ENCODE peak calls at places on chromosomes 5 and 9, in four cellular contexts. K, V, R and E are unnamed samples. For H3K4me1, the result is how much of the 10 kb centered on the place peaks cover.

GRCh38 chr9:106875548-106875947 is 12.6 kb downstream of the ZNF462 start:
- DNase-seq in K (no peak), V (no peak), R (no peak), E (no peak)

GRCh38 chr9:32723801-32724200 is 59.5 kb upstream of the TMEM215 start:
- DNase-seq in K (no peak), V (no peak), R (no peak), E (no peak)

GRCh38 chr9:95091574-95091970 is 225.9 kb downstream of the FANCC start:
- DNase-seq in K (no peak), V (no peak), R (no peak), E (no peak)

GRCh38 chr5:163509288-163510040 is 4.0 kb downstream of the MAT2B start:
- DNase-seq in K (no peak), V (peak), R (no peak), E (no peak)

GRCh38 chr9:137195525-137196220 is 4.9 kb downstream of the TPRN start:
- DNase-seq in K (no peak), V (no peak), R (no peak), E (no peak)

GRCh38 chr5:148414848-148415247 is 31.1 kb downstream of the FBXO38 start:
- DNase-seq in K (no peak), V (no peak), R (peak), E (no peak)

GRCh38 chr9:101387871-101388506 is 3.2 kb upstream of the BAAT start:
- DNase-seq in K (no peak), V (peak), R (no peak), E (no peak)

GRCh38 chr5:114332925-114333324 is 28.9 kb upstream of the KCNN2 start:
- DNase-seq in K (no peak), V (no peak), R (no peak), E (no peak)

GRCh38 chr9:106039151-106039935 is 345.0 kb downstream of the TMEM38B start:
- DNase-seq in K (no peak), V (no peak), R (no peak), E (no peak)

GRCh38 chr5:179246227-179246626 is 99.0 kb downstream of the ADAMTS2 start:
- DNase-seq in K (peak), V (peak), R (no peak), E (no peak)

GRCh38 chr5:53616939-53617549 is 56.6 kb downstream of the NDUFS4 start:
- DNase-seq in K (no peak), V (peak), R (no peak), E (no peak)

GRCh38 chr9:124559871-124560270 is 52.7 kb upstream of the NR5A1 start:
- DNase-seq in K (no peak), V (no peak), R (no peak), E (no peak)

GRCh38 chr5:116572375-116573278 is 2.0 kb downstream of the SEMA6A start:
- DNase-seq in K (no peak), V (peak), R (peak), E (peak)

GRCh38 chr5:142587354-142587965 is 98.4 kb downstream of the FGF1 start:
- DNase-seq in K (peak), V (peak), R (no peak), E (no peak)

GRCh38 chr9:97431549-97432143 is 19.8 kb downstream of the TDRD7 start:
- DNase-seq in K (no peak), V (no peak), R (no peak), E (no peak)

GRCh38 chr9:15155826-15156225 is 151.2 kb downstream of the TTC39B start:
- DNase-seq in K (no peak), V (no peak), R (peak), E (no peak)

GRCh38 chr5:172952034-172952511 is 7.2 kb upstream of the RPL26L1 start:
- DNase-seq in K (no peak), V (no peak), R (no peak), E (no peak)

GRCh38 chr9:108040783-108041182 is 551.2 kb upstream of the KLF4 start:
- DNase-seq in K (no peak), V (no peak), R (no peak), E (no peak)

GRCh38 chr9:136243631-136244030 is 2.0 kb downstream of the QSOX2 start:
- DNase-seq in K (no peak), V (no peak), R (no peak), E (no peak)

GRCh38 chr9:129280236-129281231 is 102.5 kb upstream of the IER5L start:
- DNase-seq in K (no peak), V (no peak), R (peak), E (no peak)

GRCh38 chr5:108481355-108481931 is 99.5 kb upstream of the FBXL17 start:
- DNase-seq in K (peak), V (peak), R (no peak), E (no peak)

GRCh38 chr5:139147743-139148079 is 50.5 kb downstream of the SIL1 start:
- DNase-seq in K (no peak), V (no peak), R (peak), E (peak)

GRCh38 chr5:86232246-86232645 is 385.5 kb upstream of the COX7C start:
- DNase-seq in K (no peak), V (no peak), R (no peak), E (peak)

GRCh38 chr9:84557751-84558150 is 111.8 kb upstream of the NTRK2 start:
- DNase-seq in K (no peak), V (no peak), R (no peak), E (no peak)

GRCh38 chr5:139273572-139274264 is 19.8 kb upstream of the MATR3 start:
- DNase-seq in K (peak), V (peak), R (peak), E (peak)

GRCh38 chr5:163889369-163889768 is 383.9 kb downstream of the MAT2B start:
- DNase-seq in K (no peak), V (no peak), R (no peak), E (no peak)

GRCh38 chr9:108813951-108814601 is 41.7 kb downstream of the ACTL7B start:
- DNase-seq in K (peak), V (peak), R (no peak), E (no peak)

GRCh38 chr9:109452761-109453160 is 45.3 kb downstream of the PTPN3 start:
- DNase-seq in K (no peak), V (no peak), R (no peak), E (no peak)

DNA sequence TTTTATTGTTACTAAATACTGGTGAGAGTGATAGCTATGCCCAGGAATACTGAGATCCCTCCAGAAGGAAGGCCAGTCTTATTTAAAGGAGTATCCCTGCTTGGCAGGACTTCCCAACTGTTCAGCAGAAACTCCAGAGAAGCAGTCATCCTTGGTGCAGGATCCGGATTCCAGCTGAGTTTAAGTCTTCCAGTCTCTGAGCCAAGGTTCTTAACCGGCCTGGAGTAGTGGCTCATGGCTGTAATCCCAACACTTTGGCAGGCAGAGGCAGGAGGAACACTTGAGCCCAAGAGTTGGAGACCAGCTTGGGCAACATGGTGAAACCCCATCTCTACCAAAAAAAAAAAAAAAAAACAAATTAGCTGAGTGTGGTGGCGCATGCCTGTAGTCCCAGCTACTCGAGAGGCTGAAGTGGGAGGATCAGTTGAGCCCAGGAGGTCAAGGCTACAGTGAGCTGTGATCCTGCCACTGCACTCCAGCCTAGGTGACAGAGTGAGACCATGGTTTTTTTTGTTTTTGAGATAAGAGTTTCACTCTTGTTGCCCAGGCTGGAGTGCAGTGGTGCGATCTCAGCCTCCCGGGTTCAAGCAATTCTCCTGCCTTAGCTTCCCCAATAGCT is 7.6 kb downstream of the NAIF1 start:
- DNase-seq in K (no peak), V (no peak), R (no peak), E (no peak)
- H3K4me1 ChIP-seq in K (under half), V (under half), R (under half), E (under half)

DNA sequence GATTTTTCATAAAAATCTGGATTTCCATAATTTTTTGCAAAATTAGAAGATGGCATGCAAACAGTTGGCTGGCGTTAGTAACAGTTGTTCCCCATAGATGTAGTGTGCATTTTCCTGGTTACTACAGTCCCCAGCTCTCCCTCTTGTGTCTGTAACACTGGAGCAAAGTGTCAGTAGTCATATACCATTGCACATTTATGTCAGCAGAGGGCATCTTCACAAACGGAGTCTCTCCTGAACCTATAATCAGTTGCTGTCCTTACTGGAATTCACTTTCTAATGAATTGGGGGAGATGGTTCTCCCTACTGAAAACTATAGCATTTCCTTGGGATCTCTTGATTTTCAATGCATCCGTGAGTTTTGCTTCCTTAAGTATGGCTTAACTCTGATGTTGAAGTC is 44.7 kb upstream of the DMAC1 start:
- DNase-seq in K (peak), V (peak), R (no peak), E (no peak)
- TF ChIP-seq CTCF in K (peak), V (peak), R (peak), E (no peak)

GRCh38 chr5:38803246-38803645 is 42.6 kb upstream of the OSMR start:
- DNase-seq in K (no peak), V (no peak), R (no peak), E (no peak)

GRCh38 chr5:38808666-38809343 is 37.0 kb upstream of the OSMR start:
- DNase-seq in K (peak), V (no peak), R (no peak), E (peak)

GRCh38 chr5:38802125-38802524 is 43.7 kb upstream of the OSMR start:
- DNase-seq in K (no peak), V (no peak), R (no peak), E (no peak)

GRCh38 chr5:38809388-38810359 is 36.1 kb upstream of the OSMR start:
- DNase-seq in K (peak), V (peak), R (peak), E (peak)

DNA sequence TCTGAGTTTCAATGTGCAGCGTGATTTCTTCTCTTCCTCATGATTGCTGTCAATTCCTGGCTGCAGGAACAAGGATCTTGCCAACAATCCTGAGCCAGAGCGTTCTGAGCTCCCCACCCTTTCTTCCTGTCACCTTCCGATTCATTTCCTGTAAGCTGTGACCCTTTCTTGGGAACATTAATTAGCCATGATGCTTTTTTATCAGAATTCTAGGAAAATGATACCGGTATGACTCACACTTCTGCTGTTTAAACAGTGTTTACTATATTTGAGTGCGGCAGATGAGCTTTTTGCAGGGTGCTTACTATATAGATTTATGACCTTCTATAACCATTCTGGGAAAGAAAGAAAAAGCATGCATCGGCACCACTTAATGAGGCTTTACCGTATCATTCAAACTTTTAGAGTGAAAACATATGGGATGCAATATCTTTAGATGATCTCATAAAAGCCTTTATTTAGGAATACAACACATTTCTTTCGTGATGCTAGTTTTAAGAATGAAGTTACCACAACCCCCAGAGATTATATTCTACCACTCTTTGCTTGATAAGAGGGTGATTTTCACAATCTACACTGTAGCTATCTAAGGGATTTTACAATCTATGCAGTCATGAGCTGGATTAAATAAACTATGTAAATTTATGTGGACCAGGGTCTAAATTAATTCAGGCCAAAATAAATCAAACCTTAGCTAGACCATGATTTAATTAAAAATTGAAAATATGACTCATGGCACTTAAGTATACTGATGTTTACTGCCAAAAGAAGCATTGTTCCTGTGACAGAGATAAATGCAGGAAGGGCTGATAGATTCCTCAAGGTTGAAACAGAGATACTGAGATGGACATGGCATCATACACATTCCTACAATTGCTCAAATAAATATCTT is 38.0 kb upstream of the OSMR start:
- DNase-seq in K (no peak), V (no peak), R (peak), E (no peak)
- H3K27ac ChIP-seq in K (no peak), V (no peak), R (peak), E (no peak)

DNA sequence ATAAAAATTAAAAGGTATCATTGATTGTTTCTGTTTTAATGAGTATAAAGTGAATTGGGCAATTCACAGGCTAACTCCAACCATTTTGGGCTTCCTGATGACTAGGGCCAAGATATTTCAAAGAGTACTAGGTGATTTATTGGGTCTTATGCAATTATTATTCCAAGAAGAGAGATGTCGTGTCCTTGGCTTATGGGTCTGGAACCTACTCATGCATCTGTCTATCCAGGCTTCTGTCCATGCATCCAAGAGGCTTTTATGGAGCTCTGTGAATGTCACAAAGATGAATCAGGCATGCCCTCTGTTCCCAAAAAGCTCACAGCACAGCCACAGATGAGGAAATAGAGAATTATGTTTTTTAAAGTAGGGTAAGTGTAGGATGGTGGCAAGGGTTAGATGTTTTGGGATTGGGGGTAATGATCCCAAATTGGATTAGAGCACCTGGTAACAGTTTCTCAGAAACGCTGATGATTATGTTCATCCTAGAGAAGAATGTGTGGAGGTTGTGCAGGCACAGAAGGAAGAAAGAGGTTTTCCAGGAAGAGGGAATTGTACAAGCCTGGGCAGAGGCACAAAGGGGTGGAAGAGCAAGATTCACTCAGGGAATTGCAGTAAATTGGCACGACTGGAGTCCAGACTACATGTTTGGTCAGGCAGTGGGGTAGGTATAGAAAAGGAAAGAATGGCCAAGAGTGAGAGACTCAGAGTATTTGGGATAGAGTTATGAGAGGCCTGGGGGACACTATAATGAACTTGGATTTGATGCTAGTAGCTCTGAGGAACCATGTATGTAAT is 83.0 kb upstream of the TNC start:
- DNase-seq in K (no peak), V (no peak), R (no peak), E (no peak)
- H3K4me1 ChIP-seq in K (under half), V (under half), R (under half), E (under half)

DNA sequence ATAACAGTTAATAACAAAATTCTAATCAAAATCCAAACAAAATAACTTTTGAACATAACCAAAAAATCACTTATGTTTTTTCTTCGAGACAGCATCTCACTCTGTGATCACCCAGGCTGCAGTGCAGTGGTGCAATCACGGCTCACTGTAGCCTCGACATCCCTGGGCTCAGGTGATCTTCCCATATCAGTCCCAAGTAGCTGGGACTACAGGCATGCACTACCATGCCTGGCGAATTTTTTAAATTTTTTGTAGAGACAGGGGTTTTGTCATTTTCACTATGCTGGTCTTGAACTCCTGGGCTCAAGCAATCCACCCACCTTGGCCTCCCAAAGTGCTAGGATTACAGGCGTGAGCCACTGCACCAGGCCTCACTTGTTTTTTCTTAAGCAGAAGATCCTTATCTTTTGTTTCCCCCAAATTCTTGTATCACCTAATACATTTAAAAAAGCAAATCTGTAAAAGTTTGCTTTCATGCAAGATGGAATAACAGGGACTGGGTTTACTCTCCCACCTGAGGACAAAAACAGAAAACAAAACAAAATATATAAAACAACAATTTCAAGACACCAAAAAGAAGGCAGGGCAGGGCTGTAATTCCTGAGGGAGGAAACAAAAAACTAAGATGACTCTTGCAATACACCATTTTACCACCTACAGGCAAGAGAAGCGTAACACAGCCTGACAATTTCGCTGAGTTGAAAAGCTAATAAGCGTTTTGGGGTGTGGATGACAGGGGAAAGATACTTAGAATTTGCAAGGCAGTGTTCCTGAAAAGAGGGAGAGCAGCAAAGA is 71.4 kb downstream of the RAPGEF6 start:
- DNase-seq in K (no peak), V (peak), R (no peak), E (no peak)
- TF ChIP-seq CTCF in K (peak), V (peak), R (no peak), E (no peak)